ENCODE peak calls at places on chromosomes 2 and 18, in four cellular contexts. A is tibial nerve, M is psoas muscle, L is pancreas. G is an unnamed sample.

GRCh38 chr2:230225486-230225885 is at the start of gene SP140:
- DNase-seq in M (peak), L (no peak), A (no peak), G (peak)

GRCh38 chr2:130853391-130853790 is 16.7 kb downstream of the ARHGEF4 start:
- DNase-seq in L (no peak), A (no peak), M (no peak), G (no peak)

GRCh38 chr2:226477221-226478120 is 322.1 kb downstream of the IRS1 start:
- DNase-seq in L (no peak), A (no peak), M (peak), G (no peak)

GRCh38 chr18:9506046-9506792 is 30.9 kb downstream of the RALBP1 start:
- DNase-seq in M (no peak), A (no peak), L (peak), G (no peak)

GRCh38 chr2:143110759-143111428 is 18.3 kb upstream of the ARHGAP15 start:
- DNase-seq in L (peak), A (no peak), M (peak), G (no peak)

GRCh38 chr2:111057045-111057444 is 63.7 kb upstream of the BCL2L11 start:
- DNase-seq in M (no peak), A (no peak), L (no peak), G (no peak)

GRCh38 chr18:25289040-25289631 is 62.8 kb downstream of the ZNF521 start:
- DNase-seq in M (no peak), A (no peak), L (no peak), G (no peak)

GRCh38 chr18:63775166-63775730 is at the start of gene SERPINB7:
- DNase-seq in M (no peak), A (no peak), L (no peak), G (no peak)

GRCh38 chr2:71884303-71885042 is 263.2 kb downstream of the CYP26B1 start:
- DNase-seq in L (no peak), M (no peak), A (no peak), G (no peak)

GRCh38 chr2:167550448-167550847 is 662.2 kb downstream of the XIRP2 start:
- DNase-seq in A (no peak), M (no peak), L (no peak), G (no peak)

GRCh38 chr2:197079832-197080555 is 153.5 kb upstream of the PGAP1 start:
- DNase-seq in M (no peak), A (no peak), L (no peak), G (no peak)

GRCh38 chr18:23228102-23229051 is 93.1 kb downstream of the CABLES1 start:
- DNase-seq in M (no peak), A (no peak), L (no peak), G (no peak)

GRCh38 chr18:57054891-57055290 is 92.0 kb upstream of the BOD1L2 start:
- DNase-seq in M (no peak), A (no peak), L (no peak), G (no peak)

DNA sequence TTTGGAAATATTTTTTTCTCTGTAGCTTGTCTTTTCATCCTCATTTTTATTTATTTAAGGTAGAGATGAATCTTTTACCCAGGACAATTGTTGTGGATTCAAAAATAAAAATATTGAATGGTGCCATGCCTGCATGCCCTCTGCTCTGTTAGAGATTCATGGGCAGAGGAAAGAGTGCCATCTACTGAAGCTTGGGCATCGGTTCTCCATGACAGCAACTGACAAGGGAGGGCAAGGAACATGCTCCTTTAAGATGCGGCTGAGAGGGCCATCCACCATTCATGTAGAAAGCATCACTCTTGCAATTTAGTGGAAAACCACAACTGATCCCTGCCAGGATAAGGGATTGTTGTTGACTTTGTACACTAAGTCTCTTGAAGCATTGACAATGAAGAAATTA is 79.9 kb downstream of the PARD3B start:
- DNase-seq in M (no peak), A (no peak), L (no peak), G (no peak)
- TF ChIP-seq CTCF in M (no peak), A (no peak), L (no peak), G (peak)

GRCh38 chr2:119028327-119029174 is 86.6 kb downstream of the MARCO start:
- DNase-seq in A (no peak), M (no peak), L (peak), G (no peak)
- TF ChIP-seq CTCF in A (no peak), M (peak), L (peak), G (peak)

GRCh38 chr18:26941608-26942007 is 76.1 kb upstream of the AQP4 start:
- DNase-seq in A (no peak), M (no peak), L (no peak), G (no peak)
- TF ChIP-seq CTCF in A (no peak), M (no peak), L (no peak), G (no peak)

DNA sequence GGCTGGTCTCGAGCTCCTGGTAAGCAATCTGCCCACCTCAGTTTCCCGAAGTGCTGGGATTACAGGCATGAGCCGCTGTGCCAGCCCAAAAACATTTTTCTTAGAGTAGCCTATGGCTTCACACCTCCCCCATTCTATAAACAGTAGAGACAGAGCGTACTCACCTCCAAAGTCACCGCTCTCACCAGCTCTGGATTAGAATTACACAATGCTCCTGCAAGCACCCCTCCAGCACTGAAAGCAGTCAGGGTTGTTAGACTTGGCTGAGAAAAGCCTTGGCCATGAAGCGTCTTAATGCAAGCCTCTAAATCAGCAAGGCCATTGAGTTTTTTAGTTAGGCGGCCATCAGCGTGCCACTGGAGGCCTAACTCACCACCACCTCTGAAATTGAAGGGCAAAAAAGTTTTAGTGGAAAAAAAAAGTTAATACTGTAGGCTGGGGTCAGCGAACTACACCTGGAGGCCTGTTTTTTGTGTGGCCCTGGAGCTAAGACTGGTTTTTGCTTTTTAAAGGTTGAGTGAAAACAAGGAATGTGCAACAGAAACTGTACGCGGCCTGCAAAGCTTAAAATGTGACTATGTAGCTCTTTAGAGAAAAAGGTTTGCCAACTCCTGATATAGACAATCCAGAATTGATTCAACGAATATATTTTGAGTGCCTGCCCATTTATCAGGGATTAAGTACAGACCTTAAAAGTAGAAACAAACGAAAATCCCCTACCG is 34.6 kb downstream of the PREPL start:
- DNase-seq in L (no peak), M (no peak), A (no peak), G (no peak)
- TF ChIP-seq CTCF in L (no peak), M (no peak), A (no peak), G (no peak)

DNA sequence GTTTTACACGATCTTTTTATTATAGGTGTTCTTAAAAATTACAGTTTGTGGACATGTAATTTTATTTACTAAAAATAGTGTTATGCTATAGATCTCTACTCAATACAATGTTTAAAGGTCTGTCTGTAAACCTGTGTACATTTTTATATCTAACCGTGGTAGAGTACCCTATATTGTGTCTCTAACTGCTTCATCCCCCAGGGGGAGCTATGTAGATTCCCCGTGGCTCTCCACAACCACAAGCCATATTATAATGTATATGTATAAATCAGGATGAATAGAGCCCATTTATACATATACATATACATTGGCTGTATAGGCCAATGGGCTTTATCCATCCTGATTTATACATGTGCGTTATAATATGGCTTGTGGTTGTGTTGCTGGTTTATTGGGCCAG is 59.4 kb downstream of the ADAM23 start:
- DNase-seq in M (no peak), A (no peak), L (no peak), G (no peak)
- TF ChIP-seq CTCF in M (no peak), A (no peak), L (no peak), G (no peak)

DNA sequence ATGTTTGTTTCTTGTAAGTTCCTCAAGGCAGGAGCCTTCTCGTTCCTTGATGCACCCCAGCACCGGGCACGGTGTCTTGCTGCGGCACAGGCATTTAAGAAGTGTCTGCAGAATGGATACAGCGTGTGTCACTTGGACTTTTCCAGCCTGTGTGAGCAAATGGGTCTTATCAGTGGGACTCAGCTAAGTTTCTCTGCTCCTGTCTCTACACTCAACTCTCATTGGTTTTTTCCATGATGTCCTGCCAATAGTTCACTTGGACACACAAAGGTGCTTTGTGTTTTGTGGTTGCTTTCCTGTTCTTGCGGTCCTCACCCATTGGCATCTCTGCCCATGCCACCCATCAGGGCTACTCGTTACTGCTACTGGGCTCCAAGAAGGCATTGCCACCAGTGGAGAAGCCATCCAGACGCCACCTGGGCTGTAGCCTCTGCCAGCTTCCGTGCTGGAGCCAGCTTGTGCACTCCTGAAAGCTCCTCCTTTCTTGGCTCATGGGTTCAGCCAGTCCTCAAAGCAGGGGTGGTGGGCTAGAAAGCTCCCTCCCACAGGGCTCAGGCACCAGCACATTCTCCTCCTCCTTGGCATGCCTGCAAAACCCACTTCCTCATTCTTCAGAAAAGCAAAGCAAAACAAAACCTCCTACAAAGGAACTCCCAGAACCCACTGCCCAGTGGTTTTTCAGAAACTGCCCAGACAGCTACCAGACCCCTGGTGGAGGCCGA is 41.4 kb downstream of the IL1R2 start:
- DNase-seq in A (no peak), L (peak), M (no peak), G (peak)
- TF ChIP-seq CTCF in A (no peak), L (no peak), M (no peak), G (no peak)

GRCh38 chr2:148842050-148842449 is 33.0 kb upstream of the KIF5C start:
- DNase-seq in L (no peak), A (no peak), M (no peak), G (no peak)
- TF ChIP-seq CTCF in L (no peak), A (no peak), M (no peak), G (no peak)

G was measured in right lobe of liver.